ENCODE peak calls at places on chromosomes 7 and 10, in four cellular contexts. L is H7, G is heart right ventricle, B is Daoy. X is an unnamed sample.
A peak's percentile ranks its signal among the peaks of the same experiment; 100 is the strongest.

GRCh38 chr10:88963318-88963717 is 10.7 kb upstream of the ACTA2 start:
- DNase-seq in L (no peak), G (no peak), B (no peak), X (no peak)

GRCh38 chr7:15104411-15105092 is 202.0 kb upstream of the DGKB start:
- DNase-seq in L (no peak), G (no peak), B (no peak), X (no peak)

GRCh38 chr10:26861326-26861998 is 704 bp upstream of the ABI1 start:
- DNase-seq in L (no peak), G (no peak), B (no peak), X (no peak)

GRCh38 chr10:70958396-70958795 is 70.0 kb upstream of the PCBD1 start:
- DNase-seq in L (no peak), G (no peak), B (no peak), X (peak; percentile 21)

GRCh38 chr10:52215745-52216361 is 98.2 kb upstream of the DKK1 start:
- DNase-seq in L (peak; percentile 2), G (peak; percentile 52), B (peak; percentile 57), X (peak; percentile 74)

GRCh38 chr10:95333997-95334792 is 43.4 kb upstream of the PDLIM1 start:
- DNase-seq in L (no peak), G (peak; percentile 93), B (peak; percentile 87), X (peak; percentile 86)

GRCh38 chr10:21858455-21858854 is 145.1 kb downstream of the DNAJC1 start:
- DNase-seq in L (no peak), G (no peak), B (no peak), X (no peak)

GRCh38 chr10:86363184-86363832 is 3.3 kb downstream of the GRID1 start:
- DNase-seq in L (peak; percentile 94), G (no peak), B (no peak), X (no peak)

GRCh38 chr7:100583132-100584045 is 2.5 kb downstream of the LRCH4 start:
- DNase-seq in L (no peak), G (peak; percentile 68), B (no peak), X (peak; percentile 86)

GRCh38 chr7:51289608-51290370 is 26.8 kb downstream of the COBL start:
- DNase-seq in L (no peak), G (no peak), B (no peak), X (no peak)

GRCh38 chr10:21304608-21305007 is 220.9 kb downstream of the SKIDA1 start:
- DNase-seq in L (no peak), G (no peak), B (no peak), X (no peak)

GRCh38 chr10:70052462-70053211 is at the start of gene MACROH2A2:
- DNase-seq in L (peak; percentile 89), G (peak; percentile 59), B (peak; percentile 78), X (peak; percentile 45)

GRCh38 chr10:109454691-109455090 is 468.6 kb downstream of the XPNPEP1 start:
- DNase-seq in L (no peak), G (no peak), B (no peak), X (no peak)

GRCh38 chr10:61975107-61975932 is 73.8 kb downstream of the ARID5B start:
- DNase-seq in L (no peak), G (no peak), B (peak; percentile 54), X (peak; percentile 59)

GRCh38 chr7:10138087-10138854 is 835.4 kb upstream of the PHF14 start:
- DNase-seq in L (no peak), G (no peak), B (no peak), X (no peak)

GRCh38 chr7:49081076-49081475 is 156.7 kb downstream of the CDC14C start:
- DNase-seq in L (no peak), G (no peak), B (no peak), X (no peak)

GRCh38 chr7:80748302-80749042 is 110.0 kb downstream of the CD36 start:
- DNase-seq in L (no peak), G (no peak), B (no peak), X (peak; percentile 47)

GRCh38 chr7:130303551-130303950 is 10.6 kb downstream of the CPA4 start:
- DNase-seq in L (no peak), G (no peak), B (no peak), X (no peak)

GRCh38 chr10:20007426-20007825 is 191.2 kb downstream of the PLXDC2 start:
- DNase-seq in L (no peak), G (no peak), B (no peak), X (no peak)

GRCh38 chr10:118485641-118486040 is 109.8 kb downstream of the PRLHR start:
- DNase-seq in L (no peak), G (no peak), B (no peak), X (no peak)

GRCh38 chr7:109094-109493 is 83.3 kb upstream of the FAM20C start:
- DNase-seq in L (no peak), G (no peak), B (no peak), X (no peak)

GRCh38 chr7:4245135-4245865 is 436.8 kb upstream of the FOXK1 start:
- DNase-seq in L (no peak), G (no peak), B (no peak), X (no peak)

GRCh38 chr10:17523246-17523753 is 68.9 kb upstream of the ST8SIA6 start:
- DNase-seq in L (no peak), G (no peak), B (no peak), X (no peak)

GRCh38 chr10:33358016-33358415 is 23.5 kb upstream of the NRP1 start:
- DNase-seq in L (no peak), G (no peak), B (no peak), X (no peak)

GRCh38 chr7:114102996-114103395 is 184.2 kb upstream of the PPP1R3A start:
- DNase-seq in L (no peak), G (no peak), B (no peak), X (no peak)

GRCh38 chr7:133846203-133846945 is 280.8 kb upstream of the LRGUK start:
- DNase-seq in L (no peak), G (no peak), B (no peak), X (no peak)

GRCh38 chr7:128003179-128003578 is 28.1 kb downstream of the LRRC4 start:
- DNase-seq in L (no peak), G (no peak), B (no peak), X (no peak)

GRCh38 chr10:75643405-75643804 is 212.0 kb downstream of the LRMDA start:
- DNase-seq in L (no peak), G (no peak), B (no peak), X (no peak)

GRCh38 chr7:27175005-27175625 is 995 bp upstream of the HOXA10 start:
- DNase-seq in L (peak; percentile 35), G (no peak), B (no peak), X (no peak)

X was measured in A172.